ENCODE peak calls at places on chromosomes 3 and 15, in four cellular contexts. W, G, V and C are unnamed samples.

GRCh38 chr15:92161039-92161670 is 232.5 kb upstream of the ST8SIA2 start:
- DNase-seq in G (no peak), W (peak; percentile 37), V (no peak), C (no peak)

GRCh38 chr3:13145826-13146642 is 72.8 kb upstream of the IQSEC1 start:
- DNase-seq in G (no peak), V (no peak), W (no peak), C (no peak)

GRCh38 chr3:138348950-138349739 is 766 bp downstream of the MRAS start:
- DNase-seq in W (no peak), G (no peak), V (no peak), C (peak; percentile 32)

GRCh38 chr3:169658311-169658931 is 5.1 kb downstream of the MECOM start:
- DNase-seq in G (no peak), V (no peak), W (no peak), C (peak; percentile 51)

GRCh38 chr3:13332158-13332557 is 88.0 kb downstream of the NUP210 start:
- DNase-seq in W (peak; percentile 60), V (no peak), G (no peak), C (no peak)

GRCh38 chr3:52092291-52092660 is 35.9 kb upstream of the DUSP7 start:
- DNase-seq in V (no peak), G (no peak), W (no peak), C (peak; percentile 6)

GRCh38 chr15:89506026-89506686 is 9.8 kb upstream of the RHCG start:
- DNase-seq in V (no peak), W (no peak), G (no peak), C (no peak)

GRCh38 chr15:29682781-29683180 is 139.5 kb downstream of the TJP1 start:
- DNase-seq in W (no peak), V (no peak), G (no peak), C (no peak)

GRCh38 chr3:59737209-59737608 is 687.4 kb upstream of the CFAP20DC start:
- DNase-seq in W (no peak), G (no peak), V (no peak), C (no peak)

GRCh38 chr3:142209655-142210054 is 15.7 kb downstream of the GK5 start:
- DNase-seq in G (no peak), W (no peak), V (no peak), C (peak; percentile 48)

GRCh38 chr15:44490628-44491027 is 46.3 kb upstream of the EIF3J start:
- DNase-seq in G (no peak), W (no peak), V (no peak), C (no peak)

GRCh38 chr3:14962762-14963161 is 15.4 kb downstream of the NR2C2 start:
- DNase-seq in G (no peak), V (no peak), W (no peak), C (no peak)

GRCh38 chr15:50970524-50970923 is 62.0 kb downstream of the AP4E1 start:
- DNase-seq in V (no peak), W (no peak), G (no peak), C (no peak)

GRCh38 chr15:65286704-65287514 is at the start of gene PARP16:
- DNase-seq in V (peak; percentile 85), W (peak; percentile 74), G (peak; percentile 96), C (peak; percentile 91)

GRCh38 chr3:122697952-122698625 is 17.4 kb downstream of the PARP14 start:
- DNase-seq in W (no peak), V (no peak), G (no peak), C (no peak)

GRCh38 chr15:75989045-75989444 is 23.2 kb downstream of the NRG4 start:
- DNase-seq in G (no peak), V (no peak), W (no peak), C (no peak)

GRCh38 chr15:85333132-85333831 is 47.1 kb upstream of the AKAP13 start:
- DNase-seq in V (no peak), G (no peak), W (no peak), C (no peak)

GRCh38 chr3:186705882-186706780 is 11.0 kb upstream of the KNG1 start:
- DNase-seq in V (peak; percentile 29), G (peak; percentile 54), W (no peak), C (no peak)

GRCh38 chr3:65672876-65673815 is 365.6 kb downstream of the MAGI1 start:
- DNase-seq in G (peak; percentile 14), W (no peak), V (peak; percentile 1), C (peak; percentile 64)

GRCh38 chr3:3086239-3086638 is 23.9 kb downstream of the IL5RA start:
- DNase-seq in V (no peak), W (no peak), G (no peak), C (no peak)

GRCh38 chr3:179769411-179770247 is 116.8 kb downstream of the USP13 start:
- DNase-seq in W (no peak), G (no peak), V (no peak), C (no peak)

GRCh38 chr15:31280037-31280830 is 46.4 kb upstream of the KLF13 start:
- DNase-seq in W (no peak), V (no peak), G (no peak), C (no peak)

GRCh38 chr15:80155001-80155377 is 2.2 kb downstream of the FAH start:
- DNase-seq in W (no peak), V (no peak), G (no peak), C (no peak)

GRCh38 chr15:68730491-68731317 is 90.0 kb downstream of the ANP32A start:
- DNase-seq in V (no peak), G (peak; percentile 6), W (no peak), C (peak; percentile 51)

GRCh38 chr3:192494176-192494575 is 233.2 kb downstream of the FGF12 start:
- DNase-seq in V (no peak), G (no peak), W (no peak), C (no peak)

GRCh38 chr15:70526221-70526973 is 237.0 kb downstream of the UACA start:
- DNase-seq in V (no peak), G (no peak), W (no peak), C (no peak)

GRCh38 chr3:51371943-51372557 is 13.0 kb upstream of the MANF start:
- DNase-seq in W (no peak), G (peak; percentile 31), V (peak; percentile 54), C (no peak)

GRCh38 chr3:187360523-187361060 is 7.6 kb upstream of the RTP4 start:
- DNase-seq in G (no peak), V (no peak), W (no peak), C (no peak)

GRCh38 chr3:58173670-58174472 is 36.9 kb downstream of the DNASE1L3 start:
- DNase-seq in W (no peak), V (no peak), G (peak; percentile 36), C (peak; percentile 53)

GRCh38 chr3:194632211-194632982 is 822 bp downstream of the TMEM44 start:
- DNase-seq in G (peak; percentile 10), V (peak; percentile 2), W (no peak), C (peak; percentile 63)

GRCh38 chr15:31372635-31373091 is 46.0 kb downstream of the KLF13 start:
- DNase-seq in W (no peak), G (no peak), V (no peak), C (peak; percentile 53)

GRCh38 chr3:97772926-97773325 is 8.4 kb downstream of the ARL6 start:
- DNase-seq in V (no peak), G (no peak), W (no peak), C (no peak)

GRCh38 chr3:21920431-21920830 is 169.4 kb upstream of the ZNF385D start:
- DNase-seq in G (no peak), W (no peak), V (no peak), C (no peak)

GRCh38 chr3:30428251-30428650 is 178.2 kb upstream of the TGFBR2 start:
- DNase-seq in W (no peak), G (no peak), V (no peak), C (no peak)

GRCh38 chr15:41219381-41219780 is 11.2 kb downstream of the EXD1 start:
- DNase-seq in G (no peak), V (no peak), W (no peak), C (no peak)

GRCh38 chr3:195908439-195909293 is at the start of gene TNK2:
- DNase-seq in G (peak; percentile 56), W (no peak), V (no peak), C (peak; percentile 40)

GRCh38 chr15:57578288-57578900 is 13.3 kb upstream of the MYZAP start:
- DNase-seq in G (no peak), W (no peak), V (no peak), C (no peak)

GRCh38 chr15:28892789-28893610 is 7.2 kb downstream of the APBA2 start:
- DNase-seq in V (no peak), G (no peak), W (no peak), C (no peak)

GRCh38 chr3:150763841-150764483 is 993 bp upstream of the SIAH2 start:
- DNase-seq in G (peak; percentile 49), V (no peak), W (no peak), C (peak; percentile 76)